ENCODE peak calls at places on chromosomes 13 and 19, in ten cellular contexts. One of them, this sample, is unnamed.

GRCh38 chr13:49340161-49340560 is 92.4 kb downstream of the CDADC1 start:
- DNase-seq in pancreas: no peak
- DNase-seq in lung: no peak
- DNase-seq in tibial nerve: no peak
- DNase-seq in thoracic aorta: no peak
- DNase-seq in BE2C: no peak
- DNase-seq in body of pancreas: no peak
- DNase-seq in right lobe of liver: no peak
- DNase-seq in heart left ventricle: no peak
- DNase-seq in GM12878: no peak
- DNase-seq in this sample: no peak

GRCh38 chr19:28887920-28888618 is 324.9 kb downstream of the UQCRFS1 start:
- DNase-seq in GM12878: no peak
- DNase-seq in heart left ventricle: no peak
- DNase-seq in tibial nerve: no peak
- DNase-seq in pancreas: peak; percentile 87
- DNase-seq in right lobe of liver: no peak
- DNase-seq in thoracic aorta: no peak
- DNase-seq in BE2C: no peak
- DNase-seq in body of pancreas: no peak
- DNase-seq in lung: no peak
- DNase-seq in this sample: no peak

GRCh38 chr13:35025314-35025713 is 83.2 kb downstream of the NBEA start:
- DNase-seq in BE2C: no peak
- DNase-seq in heart left ventricle: no peak
- DNase-seq in right lobe of liver: no peak
- DNase-seq in pancreas: no peak
- DNase-seq in tibial nerve: no peak
- DNase-seq in GM12878: no peak
- DNase-seq in thoracic aorta: no peak
- DNase-seq in lung: no peak
- DNase-seq in body of pancreas: no peak
- DNase-seq in this sample: no peak

GRCh38 chr19:50213925-50214324 is 10.5 kb downstream of the MYH14 start:
- DNase-seq in heart left ventricle: no peak
- DNase-seq in pancreas: no peak
- DNase-seq in body of pancreas: no peak
- DNase-seq in right lobe of liver: no peak
- DNase-seq in tibial nerve: no peak
- DNase-seq in GM12878: no peak
- DNase-seq in thoracic aorta: no peak
- DNase-seq in lung: no peak
- DNase-seq in BE2C: no peak
- DNase-seq in this sample: no peak

GRCh38 chr13:50230365-50230978 is 215.2 kb downstream of the KCNRG start:
- DNase-seq in pancreas: no peak
- DNase-seq in BE2C: no peak
- DNase-seq in right lobe of liver: no peak
- DNase-seq in thoracic aorta: no peak
- DNase-seq in body of pancreas: no peak
- DNase-seq in heart left ventricle: no peak
- DNase-seq in lung: no peak
- DNase-seq in tibial nerve: no peak
- DNase-seq in GM12878: no peak
- DNase-seq in this sample: no peak

GRCh38 chr19:15173746-15174404 is 26.9 kb downstream of the NOTCH3 start:
- DNase-seq in tibial nerve: no peak
- DNase-seq in pancreas: no peak
- DNase-seq in right lobe of liver: no peak
- DNase-seq in thoracic aorta: no peak
- DNase-seq in body of pancreas: no peak
- DNase-seq in GM12878: no peak
- DNase-seq in heart left ventricle: no peak
- DNase-seq in BE2C: no peak
- DNase-seq in lung: no peak
- DNase-seq in this sample: no peak

GRCh38 chr19:8571006-8571411 is 6.2 kb downstream of the MYO1F start:
- DNase-seq in body of pancreas: no peak
- DNase-seq in tibial nerve: no peak
- DNase-seq in pancreas: no peak
- DNase-seq in BE2C: no peak
- DNase-seq in right lobe of liver: peak; percentile 59
- DNase-seq in thoracic aorta: no peak
- DNase-seq in GM12878: no peak
- DNase-seq in heart left ventricle: no peak
- DNase-seq in lung: peak; percentile 57
- DNase-seq in this sample: peak; percentile 47

GRCh38 chr13:97538193-97538592 is 104.2 kb downstream of the RAP2A start:
- DNase-seq in right lobe of liver: no peak
- DNase-seq in tibial nerve: no peak
- DNase-seq in pancreas: no peak
- DNase-seq in lung: no peak
- DNase-seq in GM12878: no peak
- DNase-seq in BE2C: no peak
- DNase-seq in heart left ventricle: no peak
- DNase-seq in body of pancreas: no peak
- DNase-seq in thoracic aorta: no peak
- DNase-seq in this sample: no peak

GRCh38 chr13:40275636-40276035 is 390.8 kb downstream of the FOXO1 start:
- DNase-seq in tibial nerve: no peak
- DNase-seq in BE2C: no peak
- DNase-seq in thoracic aorta: no peak
- DNase-seq in pancreas: no peak
- DNase-seq in body of pancreas: no peak
- DNase-seq in GM12878: no peak
- DNase-seq in lung: no peak
- DNase-seq in right lobe of liver: no peak
- DNase-seq in heart left ventricle: no peak
- DNase-seq in this sample: no peak

GRCh38 chr19:49887653-49888477 is 8.8 kb downstream of the IL4I1 start:
- DNase-seq in lung: no peak
- DNase-seq in right lobe of liver: no peak
- DNase-seq in BE2C: no peak
- DNase-seq in GM12878: no peak
- DNase-seq in body of pancreas: no peak
- DNase-seq in heart left ventricle: no peak
- DNase-seq in pancreas: peak; percentile 79
- DNase-seq in tibial nerve: no peak
- DNase-seq in thoracic aorta: no peak
- DNase-seq in this sample: no peak

GRCh38 chr19:8396563-8397203 is 6.5 kb downstream of the RAB11B start:
- DNase-seq in GM12878: peak; percentile 55
- DNase-seq in tibial nerve: peak; percentile 43
- DNase-seq in BE2C: peak; percentile 74
- DNase-seq in thoracic aorta: no peak
- DNase-seq in heart left ventricle: peak; percentile 49
- DNase-seq in pancreas: peak; percentile 79
- DNase-seq in lung: peak; percentile 61
- DNase-seq in body of pancreas: peak; percentile 64
- DNase-seq in right lobe of liver: peak; percentile 66
- DNase-seq in this sample: peak; percentile 68

GRCh38 chr13:76656056-76656455 is 230.1 kb downstream of the KCTD12 start:
- DNase-seq in thoracic aorta: no peak
- DNase-seq in heart left ventricle: no peak
- DNase-seq in BE2C: no peak
- DNase-seq in lung: no peak
- DNase-seq in right lobe of liver: no peak
- DNase-seq in GM12878: no peak
- DNase-seq in pancreas: no peak
- DNase-seq in tibial nerve: no peak
- DNase-seq in body of pancreas: no peak
- DNase-seq in this sample: no peak

GRCh38 chr13:76654263-76654662 is 231.9 kb downstream of the KCTD12 start:
- DNase-seq in right lobe of liver: no peak
- DNase-seq in thoracic aorta: no peak
- DNase-seq in tibial nerve: no peak
- DNase-seq in body of pancreas: no peak
- DNase-seq in heart left ventricle: no peak
- DNase-seq in lung: no peak
- DNase-seq in BE2C: no peak
- DNase-seq in GM12878: no peak
- DNase-seq in pancreas: no peak
- DNase-seq in this sample: no peak

GRCh38 chr13:76656496-76656895 is 229.7 kb downstream of the KCTD12 start:
- DNase-seq in lung: no peak
- DNase-seq in tibial nerve: no peak
- DNase-seq in GM12878: no peak
- DNase-seq in body of pancreas: no peak
- DNase-seq in pancreas: no peak
- DNase-seq in heart left ventricle: no peak
- DNase-seq in thoracic aorta: no peak
- DNase-seq in BE2C: no peak
- DNase-seq in right lobe of liver: no peak
- DNase-seq in this sample: no peak
- H3K4me1 ChIP-seq in lung: no peaks in the 10 kb centered on the region
- H3K4me1 ChIP-seq in tibial nerve: no peaks in the 10 kb centered on the region
- H3K4me1 ChIP-seq in GM12878: no peaks in the 10 kb centered on the region
- H3K4me1 ChIP-seq in body of pancreas: no peaks in the 10 kb centered on the region
- H3K4me1 ChIP-seq in pancreas: no peaks in the 10 kb centered on the region
- H3K4me1 ChIP-seq in heart left ventricle: peaks cover 13% of the 10 kb centered on the region
- H3K4me1 ChIP-seq in thoracic aorta: no peaks in the 10 kb centered on the region
- H3K4me1 ChIP-seq in BE2C: no peaks in the 10 kb centered on the region
- H3K4me1 ChIP-seq in right lobe of liver: no peaks in the 10 kb centered on the region
- H3K4me1 ChIP-seq in this sample: no peaks in the 10 kb centered on the region

GRCh38 chr19:56118666-56119584 is 2.2 kb downstream of the ZNF787 start:
- DNase-seq in GM12878: no peak
- DNase-seq in body of pancreas: peak; percentile 65
- DNase-seq in right lobe of liver: peak; percentile 31
- DNase-seq in heart left ventricle: no peak
- DNase-seq in pancreas: peak; percentile 66
- DNase-seq in tibial nerve: no peak
- DNase-seq in BE2C: no peak
- DNase-seq in lung: no peak
- DNase-seq in thoracic aorta: no peak
- DNase-seq in this sample: no peak

GRCh38 chr19:56121180-56122167 is at the start of gene ZNF787:
- DNase-seq in GM12878: peak; percentile 85
- DNase-seq in BE2C: peak; percentile 99
- DNase-seq in right lobe of liver: peak; percentile 99
- DNase-seq in body of pancreas: peak; percentile 99
- DNase-seq in thoracic aorta: peak; percentile 95
- DNase-seq in lung: peak; percentile 98
- DNase-seq in pancreas: peak; percentile 100
- DNase-seq in heart left ventricle: peak; percentile 99
- DNase-seq in tibial nerve: peak; percentile 93
- DNase-seq in this sample: peak; percentile 99

GRCh38 chr19:56119585-56119978 is 1.5 kb downstream of the ZNF787 start:
- DNase-seq in lung: no peak
- DNase-seq in thoracic aorta: no peak
- DNase-seq in body of pancreas: no peak
- DNase-seq in BE2C: peak; percentile 43
- DNase-seq in heart left ventricle: no peak
- DNase-seq in pancreas: peak; percentile 85
- DNase-seq in GM12878: no peak
- DNase-seq in tibial nerve: no peak
- DNase-seq in right lobe of liver: peak; percentile 65
- DNase-seq in this sample: peak; percentile 71

GRCh38 chr19:56120002-56120370 is 1.1 kb downstream of the ZNF787 start:
- DNase-seq in right lobe of liver: peak; percentile 23
- DNase-seq in GM12878: no peak
- DNase-seq in pancreas: no peak
- DNase-seq in BE2C: no peak
- DNase-seq in heart left ventricle: no peak
- DNase-seq in tibial nerve: no peak
- DNase-seq in body of pancreas: no peak
- DNase-seq in lung: no peak
- DNase-seq in thoracic aorta: no peak
- DNase-seq in this sample: no peak

GRCh38 chr19:56120371-56121179 is 520 bp downstream of the ZNF787 start:
- DNase-seq in BE2C: peak; percentile 84
- DNase-seq in right lobe of liver: peak; percentile 95
- DNase-seq in tibial nerve: peak; percentile 37
- DNase-seq in thoracic aorta: peak; percentile 28
- DNase-seq in body of pancreas: peak; percentile 89
- DNase-seq in lung: peak; percentile 84
- DNase-seq in GM12878: no peak
- DNase-seq in heart left ventricle: peak; percentile 82
- DNase-seq in pancreas: peak; percentile 96
- DNase-seq in this sample: peak; percentile 94
- TF ChIP-seq CTCF in BE2C: peak; percentile 18
- TF ChIP-seq CTCF in right lobe of liver: peak; percentile 33
- TF ChIP-seq CTCF in tibial nerve: no peak
- TF ChIP-seq CTCF in thoracic aorta: peak; percentile 34
- TF ChIP-seq CTCF in body of pancreas: peak; percentile 44
- TF ChIP-seq CTCF in lung: no peak
- TF ChIP-seq CTCF in GM12878: no peak
- TF ChIP-seq CTCF in heart left ventricle: no peak
- TF ChIP-seq CTCF in pancreas: no peak
- TF ChIP-seq CTCF in this sample: no peak

DNA sequence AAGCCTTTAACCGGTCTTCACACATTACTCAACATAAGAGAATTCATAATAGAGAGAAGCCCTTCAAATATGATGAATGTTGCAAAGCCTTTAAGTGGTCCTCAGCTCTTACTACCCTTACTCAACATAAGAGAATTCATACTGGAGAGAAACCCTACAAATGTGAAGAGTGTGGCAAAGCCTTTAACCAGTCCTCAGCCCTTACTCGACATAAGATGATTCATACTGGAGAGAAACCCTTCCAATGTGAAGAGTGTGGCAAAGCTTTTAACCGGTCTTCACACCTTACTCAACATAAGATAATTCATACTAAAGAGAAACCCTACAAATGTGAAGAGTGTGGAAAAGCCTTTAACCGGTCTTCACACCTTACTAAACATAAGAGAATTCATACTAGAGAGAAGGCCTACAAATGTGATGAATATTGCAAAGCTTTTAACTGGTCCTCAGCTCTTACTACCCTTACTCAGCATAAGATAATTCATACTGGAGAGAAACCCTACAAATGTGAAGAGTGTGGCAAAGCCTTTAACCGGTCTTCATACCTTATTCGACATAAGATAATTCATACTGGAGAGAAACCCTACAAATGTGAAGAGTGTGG is 36.4 kb downstream of the ZNF257 start:
- DNase-seq in right lobe of liver: no peak
- DNase-seq in lung: no peak
- DNase-seq in pancreas: no peak
- DNase-seq in body of pancreas: no peak
- DNase-seq in thoracic aorta: no peak
- DNase-seq in tibial nerve: no peak
- DNase-seq in heart left ventricle: no peak
- DNase-seq in GM12878: no peak
- DNase-seq in BE2C: no peak
- DNase-seq in this sample: no peak
- H3K9me3 ChIP-seq in right lobe of liver: no peaks in the 10 kb centered on the region
- H3K9me3 ChIP-seq in lung: peaks cover 4% of the 10 kb centered on the region
- H3K9me3 ChIP-seq in pancreas: no peaks in the 10 kb centered on the region
- H3K9me3 ChIP-seq in body of pancreas: peaks cover 3% of the 10 kb centered on the region
- H3K9me3 ChIP-seq in thoracic aorta: peaks cover 66% of the 10 kb centered on the region
- H3K9me3 ChIP-seq in tibial nerve: peaks cover 21% of the 10 kb centered on the region
- H3K9me3 ChIP-seq in heart left ventricle: peaks cover 85% of the 10 kb centered on the region
- H3K9me3 ChIP-seq in GM12878: no peaks in the 10 kb centered on the region
- H3K9me3 ChIP-seq in BE2C: no peaks in the 10 kb centered on the region
- H3K9me3 ChIP-seq in this sample: peaks cover 92% of the 10 kb centered on the region

GRCh38 chr13:51873837-51874236 is 12.1 kb downstream of the CCDC70 start:
- DNase-seq in tibial nerve: no peak
- DNase-seq in pancreas: no peak
- DNase-seq in lung: no peak
- DNase-seq in thoracic aorta: no peak
- DNase-seq in right lobe of liver: no peak
- DNase-seq in BE2C: no peak
- DNase-seq in GM12878: no peak
- DNase-seq in body of pancreas: no peak
- DNase-seq in heart left ventricle: no peak
- DNase-seq in this sample: no peak
- H3K4me1 ChIP-seq in tibial nerve: no peaks in the 10 kb centered on the region
- H3K4me1 ChIP-seq in pancreas: no peaks in the 10 kb centered on the region
- H3K4me1 ChIP-seq in lung: no peaks in the 10 kb centered on the region
- H3K4me1 ChIP-seq in thoracic aorta: no peaks in the 10 kb centered on the region
- H3K4me1 ChIP-seq in right lobe of liver: no peaks in the 10 kb centered on the region
- H3K4me1 ChIP-seq in BE2C: no peaks in the 10 kb centered on the region
- H3K4me1 ChIP-seq in GM12878: no peaks in the 10 kb centered on the region
- H3K4me1 ChIP-seq in body of pancreas: no peaks in the 10 kb centered on the region
- H3K4me1 ChIP-seq in heart left ventricle: no peaks in the 10 kb centered on the region
- H3K4me1 ChIP-seq in this sample: no peaks in the 10 kb centered on the region